ENCODE peak calls at places on chromosomes 3 and 15, in five cellular contexts. B is stromal cell of bone marrow; V is CD4-positive, alpha-beta T cell; Y is stimulated activated CD8-positive, alpha-beta memory T cell treated with anti-CD3 and anti-CD28 coated beads, Interleukin-12 subunit alpha, Interleukin-12 subunit beta, amount 100 ng/mL, for 4 hours; Q is iPS-NIHi11. P is an unnamed sample.

GRCh38 chr3:57757642-57758297 is 1.7 kb downstream of the SLMAP start:
- DNase-seq in V (no peak), Y (no peak), Q (no peak), B (no peak), P (no peak)

GRCh38 chr3:67278015-67278618 is 280.0 kb downstream of the KBTBD8 start:
- DNase-seq in Q (no peak), V (no peak), B (no peak), Y (no peak), P (no peak)

GRCh38 chr15:41840673-41841072 is 2.0 kb downstream of the PLA2G4B start:
- DNase-seq in Y (no peak), B (no peak), V (no peak), Q (no peak), P (no peak)

GRCh38 chr3:183437696-183438564 is 9.5 kb upstream of the MCF2L2 start:
- DNase-seq in Y (no peak), V (no peak), B (no peak), Q (no peak), P (no peak)

GRCh38 chr3:102060814-102061213 is 211.5 kb downstream of the NFKBIZ start:
- DNase-seq in B (no peak), V (no peak), Q (no peak), Y (no peak), P (no peak)

GRCh38 chr3:112437146-112438022 is 61.9 kb downstream of the BTLA start:
- DNase-seq in Q (peak; percentile 32), Y (no peak), B (no peak), V (no peak), P (no peak)

GRCh38 chr15:52527898-52528464 is 699 bp downstream of the MYO5A start:
- DNase-seq in Y (peak; percentile 23), B (no peak), Q (peak; percentile 30), V (peak; percentile 11), P (peak; percentile 26)

GRCh38 chr3:100269410-100270217 is 8.8 kb downstream of the TBC1D23 start:
- DNase-seq in V (no peak), Y (no peak), Q (no peak), B (peak; percentile 77), P (no peak)

GRCh38 chr3:141477224-141477623 is 9.6 kb upstream of the RASA2 start:
- DNase-seq in Q (no peak), B (peak; percentile 33), Y (no peak), V (no peak), P (no peak)

GRCh38 chr3:114494498-114494897 is 200.7 kb downstream of the TIGIT start:
- DNase-seq in Y (no peak), V (no peak), B (no peak), Q (no peak), P (no peak)

GRCh38 chr15:68256675-68257450 is 20.7 kb upstream of the FEM1B start:
- DNase-seq in B (peak; percentile 80), Y (peak; percentile 53), Q (peak; percentile 84), V (peak; percentile 50), P (peak; percentile 38)

GRCh38 chr3:51581529-51581928 is 43.0 kb downstream of the RAD54L2 start:
- DNase-seq in Y (no peak), Q (no peak), V (no peak), B (no peak), P (no peak)

GRCh38 chr3:14324224-14324944 is 78.0 kb upstream of the SLC6A6 start:
- DNase-seq in Q (no peak), Y (no peak), V (no peak), B (no peak), P (no peak)

GRCh38 chr3:141227752-141228151 is 3.9 kb upstream of the PXYLP1 start:
- DNase-seq in Q (no peak), Y (no peak), V (no peak), B (peak; percentile 9), P (no peak)

GRCh38 chr3:150371741-150372254 is 36.3 kb upstream of the TSC22D2 start:
- DNase-seq in B (peak; percentile 96), V (no peak), Q (peak; percentile 40), Y (no peak), P (no peak)

GRCh38 chr15:42332331-42332730 is 27.0 kb upstream of the CAPN3 start:
- DNase-seq in B (no peak), Y (no peak), V (no peak), Q (no peak), P (no peak)

P was measured in T-helper 9 cell.